ENCODE peak calls at places on chromosomes 16 and 17, in six cellular contexts. Q is HCT116, T is NB4, J is GM12878, P is prostate gland, B is stomach. R is an unnamed sample.

GRCh38 chr16:26511463-26511862 is 555.3 kb upstream of the C16orf82 start:
- DNase-seq in Q (no peak), T (no peak), J (no peak), P (no peak), B (no peak), R (no peak)

GRCh38 chr16:592518-593306 is 2.8 kb downstream of the RAB40C start:
- DNase-seq in Q (no peak), T (peak; percentile 96), J (no peak), P (peak; percentile 89), B (peak; percentile 73), R (no peak)

GRCh38 chr17:82936768-82937171 is 96.9 kb upstream of the ZNF750 start:
- DNase-seq in Q (no peak), T (no peak), J (no peak), P (no peak), B (peak; percentile 22), R (no peak)

GRCh38 chr16:19745286-19746018 is 27.4 kb downstream of the IQCK start:
- DNase-seq in Q (no peak), T (no peak), J (no peak), P (no peak), B (no peak), R (no peak)

GRCh38 chr16:17382949-17383348 is 87.8 kb downstream of the XYLT1 start:
- DNase-seq in Q (no peak), T (no peak), J (no peak), P (no peak), B (no peak), R (no peak)

GRCh38 chr17:50501054-50501453 is 7.2 kb upstream of the MYCBPAP start:
- DNase-seq in Q (peak; percentile 50), T (peak; percentile 36), J (no peak), P (no peak), B (peak; percentile 47), R (no peak)

GRCh38 chr16:68746951-68747350 is 9.9 kb downstream of the CDH1 start:
- DNase-seq in Q (no peak), T (no peak), J (no peak), P (no peak), B (no peak), R (no peak)

GRCh38 chr17:81026266-81027036 is 8.5 kb upstream of the BAIAP2 start:
- DNase-seq in Q (no peak), T (no peak), J (no peak), P (no peak), B (no peak), R (peak; percentile 1)

GRCh38 chr17:28983286-28984240 is 22.3 kb downstream of the SEZ6 start:
- DNase-seq in Q (no peak), T (no peak), J (no peak), P (no peak), B (no peak), R (no peak)

GRCh38 chr16:24208710-24209109 is 47.4 kb upstream of the CACNG3 start:
- DNase-seq in Q (no peak), T (no peak), J (no peak), P (no peak), B (no peak), R (no peak)

GRCh38 chr16:35431829-35432663 is 1972.6 kb downstream of the TP53TG3F start:
- DNase-seq in Q (no peak), T (peak; percentile 61), J (no peak), P (no peak), B (no peak), R (no peak)

GRCh38 chr16:11205065-11205699 is 50.8 kb downstream of the SOCS1 start:
- DNase-seq in Q (no peak), T (no peak), J (no peak), P (no peak), B (no peak), R (no peak)

GRCh38 chr16:87721622-87722565 is 43.9 kb downstream of the KLHDC4 start:
- DNase-seq in Q (no peak), T (no peak), J (no peak), P (no peak), B (no peak), R (no peak)

GRCh38 chr17:43554857-43555256 is 8.7 kb upstream of the ETV4 start:
- DNase-seq in Q (no peak), T (no peak), J (no peak), P (no peak), B (no peak), R (no peak)

GRCh38 chr17:80384078-80384960 is 30.6 kb upstream of the ENDOV start:
- DNase-seq in Q (no peak), T (no peak), J (no peak), P (no peak), B (no peak), R (no peak)

GRCh38 chr16:937723-938122 is 33.1 kb downstream of the LMF1 start:
- DNase-seq in Q (no peak), T (no peak), J (no peak), P (no peak), B (no peak), R (no peak)

GRCh38 chr16:67966549-67967182 is 1.8 kb downstream of the SLC12A4 start:
- DNase-seq in Q (peak; percentile 24), T (peak; percentile 59), J (no peak), P (no peak), B (no peak), R (no peak)

GRCh38 chr16:58418601-58419000 is 26.3 kb downstream of the GINS3 start:
- DNase-seq in Q (no peak), T (peak; percentile 50), J (no peak), P (no peak), B (no peak), R (no peak)

GRCh38 chr17:35630530-35631148 is 43.5 kb downstream of the AP2B1 start:
- DNase-seq in Q (peak; percentile 27), T (no peak), J (no peak), P (no peak), B (no peak), R (no peak)

GRCh38 chr17:46163316-46163715 is 29.9 kb downstream of the KANSL1 start:
- DNase-seq in Q (no peak), T (peak; percentile 57), J (no peak), P (no peak), B (no peak), R (no peak)

GRCh38 chr17:1229354-1229890 is 40.8 kb upstream of the BHLHA9 start:
- DNase-seq in Q (no peak), T (peak; percentile 89), J (no peak), P (no peak), B (peak; percentile 71), R (peak; percentile 96)

GRCh38 chr16:67201411-67202345 is 2.7 kb downstream of the ELMO3 start:
- DNase-seq in Q (no peak), T (no peak), J (no peak), P (no peak), B (no peak), R (no peak)

GRCh38 chr16:83305092-83305491 is 502.7 kb upstream of the HSBP1 start:
- DNase-seq in Q (no peak), T (no peak), J (no peak), P (no peak), B (no peak), R (no peak)

GRCh38 chr17:45143767-45144198 is 4.5 kb upstream of the HEXIM1 start:
- DNase-seq in Q (no peak), T (peak; percentile 91), J (no peak), P (peak; percentile 89), B (peak; percentile 65), R (no peak)

GRCh38 chr17:27477050-27477647 is 20.9 kb downstream of the KSR1 start:
- DNase-seq in Q (no peak), T (no peak), J (peak; percentile 82), P (no peak), B (no peak), R (no peak)

GRCh38 chr17:7141824-7142223 is 27.2 kb upstream of the ASGR2 start:
- DNase-seq in Q (no peak), T (no peak), J (no peak), P (peak; percentile 76), B (peak; percentile 50), R (no peak)

GRCh38 chr17:2259769-2260536 is 43.6 kb downstream of the SMG6 start:
- DNase-seq in Q (no peak), T (peak; percentile 7), J (peak; percentile 85), P (no peak), B (no peak), R (peak; percentile 36)

GRCh38 chr16:30526137-30526822 is at the start of gene ZNF768:
- DNase-seq in Q (no peak), T (peak; percentile 63), J (no peak), P (no peak), B (no peak), R (peak; percentile 72)

GRCh38 chr17:21385281-21385845 is 9.2 kb downstream of the KCNJ12 start:
- DNase-seq in Q (no peak), T (no peak), J (no peak), P (no peak), B (no peak), R (no peak)

GRCh38 chr16:85564277-85565051 is 48.7 kb upstream of the GSE1 start:
- DNase-seq in Q (no peak), T (peak; percentile 59), J (no peak), P (no peak), B (no peak), R (no peak)
- TF ChIP-seq POLR2A in Q (no peak), T (no peak), J (no peak), P (no peak), B (no peak), R (no peak)

GRCh38 chr16:14509055-14509454 is 121.0 kb downstream of the PARN start:
- DNase-seq in Q (no peak), T (no peak), J (no peak), P (no peak), B (no peak), R (no peak)
- TF ChIP-seq POLR2A in Q (no peak), T (no peak), J (no peak), P (no peak), B (no peak), R (no peak)

GRCh38 chr16:88769617-88770458 is 15.2 kb downstream of the PIEZO1 start:
- DNase-seq in Q (no peak), T (peak; percentile 94), J (no peak), P (peak; percentile 82), B (no peak), R (peak; percentile 91)
- TF ChIP-seq POLR2A in Q (no peak), T (no peak), J (peak; percentile 37), P (peak; percentile 31), B (no peak), R (no peak)

DNA sequence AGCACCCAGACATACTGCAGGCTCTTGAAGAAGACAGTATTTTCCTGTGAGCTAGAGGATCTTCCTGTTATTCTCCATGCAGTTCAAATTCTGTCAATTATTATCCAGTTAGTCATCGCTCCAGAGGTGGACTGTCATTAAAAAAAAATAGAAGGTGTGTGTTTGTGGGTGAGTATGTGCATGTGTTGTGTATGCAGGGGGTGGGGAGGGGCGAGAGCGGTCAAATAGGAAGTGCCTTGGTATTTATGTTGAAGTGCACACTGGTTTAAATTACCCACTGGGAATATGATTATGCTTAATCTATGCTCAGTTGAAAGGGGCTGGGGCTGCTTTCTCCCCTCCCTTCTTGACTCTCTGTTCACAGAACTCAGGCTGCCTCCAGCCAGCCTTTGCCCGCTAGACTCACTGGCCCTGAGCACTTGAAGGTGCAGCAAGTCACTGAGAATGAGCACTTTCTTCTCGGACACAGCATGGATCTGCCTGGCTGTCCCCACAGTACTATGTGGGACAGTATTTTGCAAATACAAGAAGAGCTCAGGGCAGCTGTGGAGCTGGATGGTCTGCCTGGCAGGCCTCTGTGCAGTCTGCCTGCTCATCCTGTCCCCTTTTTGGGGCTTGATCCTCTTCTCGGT is at the start of gene HSD17B2:
- DNase-seq in Q (no peak), T (no peak), J (no peak), P (no peak), B (peak; percentile 32), R (no peak)
- TF ChIP-seq POLR2A in Q (no peak), T (no peak), J (no peak), P (no peak), B (no peak), R (no peak)